ENCODE peak calls at places on chromosomes 3 and 15, in four cellular contexts. U, T, R and Q are unnamed samples.

GRCh38 chr3:177521305-177521704 is 324.0 kb upstream of the TBL1XR1 start:
- DNase-seq in U (no peak), T (no peak), R (no peak), Q (no peak)

GRCh38 chr3:127630811-127631714 is 2.1 kb downstream of the PODXL2 start:
- DNase-seq in U (no peak), T (no peak), R (no peak), Q (no peak)

GRCh38 chr15:39232512-39232911 is 348.4 kb upstream of the THBS1 start:
- DNase-seq in U (no peak), T (no peak), R (no peak), Q (no peak)

GRCh38 chr3:65251375-65251774 is 563.6 kb upstream of the ADAMTS9 start:
- DNase-seq in U (no peak), T (no peak), R (no peak), Q (no peak)

GRCh38 chr3:48425281-48425812 is 4.5 kb downstream of the PLXNB1 start:
- DNase-seq in U (no peak), T (no peak), R (peak; percentile 41), Q (no peak)

GRCh38 chr3:147705626-147706025 is 296.5 kb downstream of the ZIC1 start:
- DNase-seq in U (no peak), T (no peak), R (no peak), Q (no peak)

GRCh38 chr3:124584552-124585391 is 145.5 kb upstream of the UMPS start:
- DNase-seq in U (peak; percentile 16), T (no peak), R (peak; percentile 93), Q (peak; percentile 3)

GRCh38 chr15:89482139-89482538 is 14.2 kb downstream of the RHCG start:
- DNase-seq in U (no peak), T (no peak), R (no peak), Q (no peak)

GRCh38 chr3:51704511-51704950 is 2.3 kb upstream of the GRM2 start:
- DNase-seq in U (no peak), T (no peak), R (no peak), Q (no peak)

GRCh38 chr3:71641669-71642068 is 58.1 kb upstream of the FOXP1 start:
- DNase-seq in U (no peak), T (no peak), R (no peak), Q (no peak)

GRCh38 chr15:66131831-66132230 is 121.7 kb downstream of the MEGF11 start:
- DNase-seq in U (no peak), T (no peak), R (no peak), Q (no peak)

GRCh38 chr3:43417133-43417532 is 130.8 kb downstream of the SNRK start:
- DNase-seq in U (no peak), T (no peak), R (no peak), Q (no peak)

GRCh38 chr15:81612631-81613030 is 238.6 kb upstream of the TMC3 start:
- DNase-seq in U (no peak), T (no peak), R (no peak), Q (no peak)

GRCh38 chr3:98784666-98785600 is 21.8 kb downstream of the ST3GAL6 start:
- DNase-seq in U (no peak), T (peak; percentile 64), R (no peak), Q (no peak)

GRCh38 chr3:194395767-194396527 is 3.1 kb downstream of the GP5 start:
- DNase-seq in U (peak; percentile 30), T (peak; percentile 22), R (peak; percentile 64), Q (no peak)

GRCh38 chr15:63194291-63194681 is 4.9 kb downstream of the RAB8B start:
- DNase-seq in U (no peak), T (no peak), R (no peak), Q (no peak)

GRCh38 chr15:95620934-95621579 is 709.4 kb upstream of the NR2F2 start:
- DNase-seq in U (no peak), T (peak; percentile 80), R (no peak), Q (no peak)

GRCh38 chr3:132016061-132017041 is 18.5 kb downstream of the CPNE4 start:
- DNase-seq in U (no peak), T (no peak), R (no peak), Q (no peak)

GRCh38 chr15:57915827-57916531 is 149.5 kb downstream of the ALDH1A2 start:
- DNase-seq in U (no peak), T (no peak), R (no peak), Q (no peak)

GRCh38 chr15:39685999-39686613 is 96.5 kb downstream of the FSIP1 start:
- DNase-seq in U (no peak), T (peak; percentile 5), R (peak; percentile 53), Q (no peak)

GRCh38 chr15:88981244-88982215 is 68.4 kb upstream of the MFGE8 start:
- DNase-seq in U (no peak), T (no peak), R (no peak), Q (no peak)

GRCh38 chr3:129892486-129892856 is 1.0 kb downstream of the TMCC1 start:
- DNase-seq in U (no peak), T (no peak), R (no peak), Q (no peak)

GRCh38 chr15:27165590-27165989 is 194.6 kb downstream of the GABRG3 start:
- DNase-seq in U (no peak), T (no peak), R (no peak), Q (no peak)

GRCh38 chr3:16369247-16369646 is 104.2 kb downstream of the OXNAD1 start:
- DNase-seq in U (no peak), T (no peak), R (no peak), Q (no peak)

GRCh38 chr3:13025090-13025489 is 48.1 kb downstream of the IQSEC1 start:
- DNase-seq in U (no peak), T (no peak), R (no peak), Q (no peak)

GRCh38 chr3:152199069-152199838 is 69.5 kb upstream of the MBNL1 start:
- DNase-seq in U (no peak), T (no peak), R (no peak), Q (no peak)

GRCh38 chr15:89740137-89740536 is 10.9 kb downstream of the MESP1 start:
- DNase-seq in U (peak; percentile 19), T (peak; percentile 51), R (peak; percentile 70), Q (no peak)

GRCh38 chr3:159928071-159928491 is 60.6 kb upstream of the IL12A start:
- DNase-seq in U (no peak), T (no peak), R (no peak), Q (no peak)